ENCODE peak calls at places on chromosome 2, in seven cellular contexts. Q is SK-N-SH, O is K562, K is GM12878, A is HepG2, T is HCT116, P is H1. U is an unnamed sample.

GRCh38 chr2:196077821-196078220 is 9.2 kb upstream of the DNAH7 start:
- DNase-seq in Q (no peak), O (no peak), K (no peak), A (no peak), T (no peak), P (no peak), U (no peak)

GRCh38 chr2:11867926-11868325 is 121.5 kb downstream of the LPIN1 start:
- DNase-seq in Q (no peak), O (peak), K (no peak), A (no peak), T (no peak), P (no peak), U (no peak)

GRCh38 chr2:217890445-217890844 is 112.3 kb downstream of the TNS1 start:
- DNase-seq in Q (peak), O (no peak), K (no peak), A (peak), T (no peak), P (no peak), U (no peak)

GRCh38 chr2:240412211-240412830 is 23.1 kb upstream of the GPC1 start:
- DNase-seq in Q (no peak), O (no peak), K (no peak), A (no peak), T (no peak), P (no peak), U (no peak)

GRCh38 chr2:38163006-38163405 is 87.1 kb upstream of the CYP1B1 start:
- DNase-seq in Q (no peak), O (no peak), K (no peak), A (no peak), T (no peak), P (no peak), U (no peak)

GRCh38 chr2:63257473-63257872 is 206.8 kb downstream of the OTX1 start:
- DNase-seq in Q (no peak), O (no peak), K (peak), A (no peak), T (no peak), P (no peak), U (no peak)

GRCh38 chr2:102336502-102336945 is 19.1 kb upstream of the IL18R1 start:
- DNase-seq in Q (no peak), O (no peak), K (no peak), A (no peak), T (no peak), P (no peak), U (no peak)

GRCh38 chr2:193154076-193154475 is 959.3 kb upstream of the TMEFF2 start:
- DNase-seq in Q (no peak), O (no peak), K (no peak), A (no peak), T (no peak), P (no peak), U (no peak)

GRCh38 chr2:101036562-101036961 is 34.5 kb downstream of the RPL31 start:
- DNase-seq in Q (peak), O (peak), K (no peak), A (peak), T (no peak), P (no peak), U (peak)
- TF ChIP-seq JUND in Q (no peak), O (no peak), K (no peak), A (no peak), T (no peak), P (no peak), U (no peak)

GRCh38 chr2:84940088-84940470 is 30.9 kb upstream of the KCMF1 start:
- DNase-seq in Q (no peak), O (no peak), K (no peak), A (no peak), T (no peak), P (no peak), U (no peak)
- TF ChIP-seq JUND in Q (no peak), O (no peak), K (no peak), A (no peak), T (no peak), P (no peak), U (no peak)

DNA sequence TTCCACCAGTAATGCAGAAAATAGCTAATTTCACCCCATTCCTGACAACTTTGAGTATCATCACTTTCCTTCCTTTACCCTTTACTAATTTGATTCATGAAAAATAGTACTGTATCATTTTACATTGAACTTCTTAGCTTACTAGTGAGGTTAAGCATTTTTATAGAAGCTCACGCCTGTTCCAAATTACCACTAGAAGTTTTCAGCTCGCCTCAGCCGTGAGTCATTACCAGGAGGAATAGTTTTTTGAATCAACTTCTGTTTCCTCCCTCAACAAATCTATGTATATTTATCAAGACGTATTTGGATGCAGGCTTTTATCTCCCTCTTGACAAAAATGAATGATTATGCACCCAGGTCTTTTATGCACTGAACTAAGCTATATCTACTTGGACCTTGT is 207.6 kb upstream of the NRP2 start:
- DNase-seq in Q (no peak), O (no peak), K (no peak), A (no peak), T (no peak), P (no peak), U (no peak)
- TF ChIP-seq JUND in Q (peak), O (no peak), K (no peak), A (no peak), T (no peak), P (no peak), U (no peak)

DNA sequence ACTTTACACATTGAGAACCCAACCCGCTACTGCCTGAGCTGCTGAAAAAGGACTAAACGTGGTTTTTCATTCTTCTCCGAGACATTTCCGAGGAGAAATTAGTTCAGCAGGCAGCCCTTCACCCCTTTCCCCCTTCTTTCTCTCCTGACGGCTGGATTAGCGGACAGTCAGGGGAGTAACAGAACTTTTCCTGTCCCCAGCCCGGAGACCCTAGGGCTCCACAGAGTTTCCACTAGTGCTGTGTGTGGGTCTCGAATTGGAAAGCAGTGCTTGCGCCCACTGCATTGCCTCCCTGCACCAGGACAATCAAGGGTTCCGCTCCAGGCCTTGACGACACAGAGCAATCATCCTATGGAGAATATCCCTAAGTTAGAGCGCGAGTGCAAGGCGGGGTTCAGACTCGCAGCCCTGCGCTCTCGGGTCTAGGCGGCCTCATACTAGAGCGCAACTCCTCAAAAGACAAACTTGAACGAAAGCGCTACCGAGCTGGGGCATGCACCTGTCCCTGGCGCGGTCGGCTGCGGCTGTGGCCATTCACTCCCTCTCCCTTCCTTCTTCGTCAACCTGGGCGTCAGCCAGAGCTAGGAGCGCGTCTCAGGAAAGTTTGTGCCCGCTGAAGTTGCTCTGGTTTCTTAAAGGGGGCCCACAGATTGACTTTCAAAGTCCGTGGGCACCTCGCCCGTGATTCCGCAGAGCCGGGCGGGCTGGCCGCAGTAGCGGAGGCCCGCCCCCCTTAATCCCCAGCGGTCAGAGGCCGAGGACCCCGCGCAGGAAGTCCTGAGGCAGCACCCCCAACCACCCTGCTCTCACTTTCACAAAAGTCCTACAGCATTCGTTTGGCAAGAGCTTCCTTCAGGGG is 811 bp downstream of the OSR1 start:
- DNase-seq in Q (peak), O (no peak), K (no peak), A (no peak), T (no peak), P (no peak), U (no peak)
- TF ChIP-seq JUND in Q (no peak), O (no peak), K (no peak), A (no peak), T (no peak), P (no peak), U (no peak)

GRCh38 chr2:128187032-128187654 is 96.1 kb downstream of the UGGT1 start:
- DNase-seq in Q (no peak), O (no peak), K (no peak), A (no peak), T (no peak), P (no peak), U (no peak)
- TF ChIP-seq JUND in Q (no peak), O (no peak), K (no peak), A (no peak), T (no peak), P (no peak), U (no peak)